ENCODE peak calls at places on chromosomes 16 and 17, in five cellular contexts. A, C, B, K and D are unnamed samples.
A peak's percentile ranks its signal among the peaks of the same experiment; 100 is the strongest.

GRCh38 chr17:62637809-62638208 is 10.3 kb downstream of the MRC2 start:
- DNase-seq in A (peak; percentile 94), C (no peak), B (no peak), K (peak; percentile 44), D (no peak)

GRCh38 chr17:56754523-56755208 is 79.1 kb downstream of the C17orf67 start:
- DNase-seq in A (peak; percentile 71), C (no peak), B (peak; percentile 32), K (no peak), D (no peak)

GRCh38 chr17:37388266-37388665 is 12.5 kb downstream of the C17orf78 start:
- DNase-seq in A (no peak), C (no peak), B (no peak), K (no peak), D (no peak)

GRCh38 chr17:13410874-13411273 is 190.9 kb downstream of the HS3ST3A1 start:
- DNase-seq in A (no peak), C (no peak), B (no peak), K (no peak), D (peak; percentile 50)

GRCh38 chr17:62150471-62150870 is 85.4 kb upstream of the MED13 start:
- DNase-seq in A (peak; percentile 13), C (no peak), B (no peak), K (no peak), D (no peak)

GRCh38 chr17:10192500-10192899 is 5.9 kb downstream of the GAS7 start:
- DNase-seq in A (no peak), C (no peak), B (no peak), K (no peak), D (no peak)

GRCh38 chr17:47076171-47076570 is 97.1 kb upstream of the RPRML start:
- DNase-seq in A (no peak), C (no peak), B (no peak), K (no peak), D (no peak)

GRCh38 chr17:31739300-31739699 is 119.7 kb downstream of the COPRS start:
- DNase-seq in A (no peak), C (no peak), B (no peak), K (no peak), D (no peak)

GRCh38 chr16:8885674-8886592 is 3.8 kb downstream of the LITAFD start:
- DNase-seq in A (peak; percentile 76), C (no peak), B (peak; percentile 52), K (peak; percentile 64), D (no peak)

GRCh38 chr17:43349142-43349541 is 49.7 kb upstream of the ARL4D start:
- DNase-seq in A (peak; percentile 71), C (no peak), B (no peak), K (no peak), D (no peak)
- TF ChIP-seq CTCF in A (peak; percentile 45), C (no peak), B (no peak), K (no peak), D (no peak)

DNA sequence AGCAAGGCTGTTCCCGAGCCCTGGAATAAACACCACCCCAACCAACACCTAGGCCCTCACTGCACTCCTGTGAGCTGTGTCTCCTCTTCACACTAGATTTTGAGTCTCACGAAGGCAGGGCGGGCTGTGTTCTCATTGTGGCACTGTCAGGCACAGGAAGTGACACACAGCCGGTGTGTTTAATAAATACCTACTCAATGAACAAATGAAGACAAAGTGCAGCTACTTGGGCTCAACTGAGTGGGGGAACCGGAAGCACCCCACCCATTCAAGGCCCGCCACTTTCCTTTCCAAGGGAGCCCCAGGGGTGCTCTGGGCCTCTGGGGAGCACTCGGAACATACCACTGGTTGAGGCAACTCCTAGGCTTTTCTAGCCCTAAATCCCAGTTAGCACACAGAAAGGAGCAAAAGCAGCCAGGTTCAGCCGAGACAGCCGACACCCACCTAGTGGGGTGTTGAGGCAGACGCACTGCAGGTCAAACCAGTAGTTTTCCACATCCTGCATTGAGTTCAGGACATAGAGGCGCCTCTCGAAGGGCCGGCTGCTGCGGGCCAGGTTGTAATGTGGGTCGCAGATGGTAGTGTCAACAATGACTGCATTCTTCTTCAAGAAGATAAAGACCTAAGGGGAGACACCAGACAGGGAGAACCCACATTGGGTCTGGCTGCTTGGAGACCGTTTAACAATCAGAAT is 57.7 kb downstream of the GTF3C1 start:
- DNase-seq in A (peak; percentile 53), C (no peak), B (no peak), K (no peak), D (no peak)
- H3K27ac ChIP-seq in A (no peak overlapping the region), C (peak overlapping the region; percentile 43), B (no peak overlapping the region), K (peak overlapping the region; percentile 68), D (no peak overlapping the region)

GRCh38 chr16:57023541-57024249 is 34.3 kb downstream of the NLRC5 start:
- DNase-seq in A (no peak), C (no peak), B (no peak), K (no peak), D (no peak)
- H3K4me1 ChIP-seq in A (no peaks in the 10 kb centered on the region), C (no peaks in the 10 kb centered on the region), B (no peaks in the 10 kb centered on the region), K (no peaks in the 10 kb centered on the region), D (no peaks in the 10 kb centered on the region)

DNA sequence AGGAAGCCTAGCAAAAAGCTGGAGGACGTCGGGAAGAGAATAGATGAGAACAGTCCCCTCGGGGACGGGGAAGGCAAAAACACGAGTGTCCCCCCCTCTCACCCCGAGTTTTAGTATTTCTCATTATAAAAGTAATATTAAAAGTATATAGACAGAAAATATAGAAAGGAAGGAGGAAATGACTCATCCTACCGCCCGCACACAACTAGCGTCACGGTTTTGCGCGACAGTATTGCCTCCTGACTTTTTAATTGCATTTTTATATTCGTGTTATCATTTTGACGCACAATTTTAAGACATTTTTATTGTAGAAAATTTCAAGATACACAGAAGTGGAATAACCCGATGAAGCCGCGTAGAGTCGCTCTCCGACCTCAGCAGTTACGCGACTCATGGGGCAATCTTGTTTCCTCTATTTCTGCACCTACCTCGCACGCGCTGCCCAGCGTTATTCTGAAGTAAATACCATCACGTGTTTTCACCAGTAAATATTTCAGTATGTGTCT is 652 bp upstream of the SLC25A19 start:
- DNase-seq in A (no peak), C (peak; percentile 80), B (peak; percentile 7), K (peak; percentile 82), D (peak; percentile 80)
- TF ChIP-seq CTCF in A (peak; percentile 20), C (no peak), B (peak; percentile 17), K (peak; percentile 24), D (no peak)

DNA sequence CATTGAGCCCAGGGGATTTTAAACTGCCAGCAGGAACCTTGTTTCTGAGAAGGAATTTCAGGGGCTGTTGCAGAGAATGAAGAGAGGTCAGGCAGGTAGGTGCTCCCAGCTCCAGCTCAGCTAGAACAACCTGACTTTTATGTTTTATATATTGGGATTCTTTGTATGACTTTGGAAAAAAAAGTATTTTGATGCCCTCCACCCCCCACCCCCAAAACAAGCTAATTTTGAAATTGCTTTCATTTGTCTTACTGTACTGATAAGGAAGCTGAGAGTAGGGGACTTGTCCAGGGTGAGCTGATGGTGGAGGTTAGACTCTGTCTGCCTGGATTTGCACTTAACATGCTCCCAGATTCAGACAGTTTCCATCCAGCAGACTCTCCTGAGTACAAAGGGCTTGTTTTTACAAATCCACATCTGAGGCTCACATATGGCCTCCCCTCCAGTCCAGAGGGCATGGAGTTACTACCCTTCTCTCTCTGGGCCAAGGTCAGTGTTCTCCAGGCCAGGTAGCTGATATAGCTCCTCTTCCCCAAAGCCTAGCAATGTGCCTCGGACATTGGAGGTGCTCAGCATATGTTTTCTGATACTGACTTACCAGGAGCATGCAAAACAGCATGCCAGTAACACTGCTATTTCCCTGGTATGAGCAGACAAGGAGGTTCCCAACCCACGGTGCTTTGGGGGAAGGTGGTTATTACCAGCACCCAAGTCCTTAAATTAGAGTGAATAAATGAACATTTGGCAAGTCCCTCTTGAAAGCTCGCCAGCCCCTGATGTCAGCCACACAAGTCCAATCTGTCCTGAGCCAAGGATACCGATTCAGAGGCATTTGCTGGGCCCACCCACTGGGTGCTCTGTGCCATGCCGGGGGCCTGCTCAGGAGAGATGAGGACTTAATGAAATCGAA is 11.3 kb downstream of the STX1B start:
- DNase-seq in A (no peak), C (peak; percentile 69), B (no peak), K (no peak), D (no peak)
- H3K27ac ChIP-seq in A (no peak overlapping the region), C (peak overlapping the region; percentile 68), B (no peak overlapping the region), K (no peak overlapping the region), D (no peak overlapping the region)

DNA sequence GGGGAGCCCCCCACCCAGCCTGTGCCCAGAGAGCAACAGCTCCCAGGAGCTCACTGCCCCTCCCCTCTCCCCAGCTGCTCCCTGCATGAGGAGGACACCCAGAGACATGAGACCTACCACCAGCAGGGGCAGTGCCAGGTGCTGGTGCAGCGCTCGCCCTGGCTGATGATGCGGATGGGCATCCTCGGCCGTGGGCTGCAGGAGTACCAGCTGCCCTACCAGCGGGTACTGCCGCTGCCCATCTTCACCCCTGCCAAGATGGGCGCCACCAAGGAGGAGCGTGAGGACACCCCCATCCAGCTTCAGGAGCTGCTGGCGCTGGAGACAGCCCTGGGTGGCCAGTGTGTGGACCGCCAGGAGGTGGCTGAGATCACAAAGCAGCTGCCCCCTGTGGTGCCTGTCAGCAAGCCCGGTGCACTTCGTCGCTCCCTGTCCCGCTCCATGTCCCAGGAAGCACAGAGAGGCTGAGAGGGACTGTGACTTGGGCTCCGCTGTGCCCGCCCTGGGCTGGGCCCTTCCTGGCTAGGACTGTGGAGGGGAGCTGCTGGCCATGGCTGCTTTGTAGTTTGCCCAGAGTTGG is 583 bp downstream of the TCAP start:
- DNase-seq in A (peak; percentile 85), C (no peak), B (no peak), K (no peak), D (no peak)
- H3K4me1 ChIP-seq in A (no peaks in the 10 kb centered on the region), C (no peaks in the 10 kb centered on the region), B (peaks cover 49% of the 10 kb centered on the region), K (peaks cover 51% of the 10 kb centered on the region), D (peaks cover 69% of the 10 kb centered on the region)